ENCODE peak calls at places on chromosomes 11 and 22, in eight cellular contexts. Q, E, B, S, G, N, J and O are unnamed samples.

GRCh38 chr11:132055296-132055695 is 684.9 kb downstream of the NTM start:
- DNase-seq in B (no peak), N (no peak), J (peak), S (no peak), G (no peak), Q (no peak), E (no peak), O (no peak)

GRCh38 chr11:20031155-20032001 is 128.9 kb downstream of the DBX1 start:
- DNase-seq in Q (no peak), S (no peak), G (peak), E (no peak), N (peak), J (no peak), B (peak), O (peak)

GRCh38 chr11:15501566-15501965 is 386.8 kb downstream of the INSC start:
- DNase-seq in B (no peak), S (no peak), E (no peak), Q (no peak), N (no peak), G (no peak), J (no peak), O (no peak)

GRCh38 chr22:49964493-49965290 is 4.1 kb downstream of the PIM3 start:
- DNase-seq in E (no peak), J (peak), N (no peak), G (no peak), S (peak), B (no peak), Q (peak), O (no peak)

GRCh38 chr11:15471709-15472404 is 357.1 kb downstream of the INSC start:
- DNase-seq in J (no peak), E (no peak), G (no peak), S (no peak), N (no peak), Q (no peak), B (no peak), O (no peak)

GRCh38 chr11:45181595-45182550 is 35.4 kb downstream of the PRDM11 start:
- DNase-seq in B (no peak), E (no peak), S (no peak), N (no peak), G (no peak), Q (no peak), J (no peak), O (no peak)

GRCh38 chr11:46429709-46430108 is 38.1 kb upstream of the CHRM4 start:
- DNase-seq in N (peak), G (no peak), J (no peak), B (no peak), S (no peak), E (no peak), Q (no peak), O (no peak)

GRCh38 chr11:83374311-83374710 is 88.1 kb upstream of the CCDC90B start:
- DNase-seq in E (no peak), B (no peak), J (no peak), Q (no peak), N (no peak), S (no peak), G (no peak), O (no peak)

GRCh38 chr11:102010776-102011500 is 36.3 kb upstream of the CFAP300 start:
- DNase-seq in G (peak), B (peak), S (peak), Q (peak), N (peak), E (peak), J (peak), O (peak)

GRCh38 chr11:122253541-122254317 is 137.7 kb upstream of the BLID start:
- DNase-seq in E (no peak), Q (no peak), B (no peak), S (no peak), N (peak), J (no peak), G (no peak), O (peak)

GRCh38 chr11:131925829-131926228 is 555.4 kb downstream of the NTM start:
- DNase-seq in G (no peak), S (no peak), Q (no peak), J (no peak), E (no peak), B (no peak), N (no peak), O (no peak)

GRCh38 chr11:126054412-126054811 is 8.3 kb downstream of the CDON start:
- DNase-seq in J (no peak), Q (no peak), S (no peak), G (no peak), N (no peak), B (no peak), E (no peak), O (no peak)

GRCh38 chr11:114059984-114060401 is 482 bp downstream of the ZBTB16 start:
- DNase-seq in N (no peak), Q (peak), J (no peak), E (peak), S (peak), B (no peak), G (no peak), O (peak)

GRCh38 chr11:69172674-69173073 is 16.9 kb downstream of the SMIM38 start:
- DNase-seq in J (no peak), N (peak), Q (no peak), S (no peak), G (no peak), E (peak), B (peak), O (peak)

GRCh38 chr11:10429526-10429925 is 25.5 kb upstream of the AMPD3 start:
- DNase-seq in Q (no peak), E (no peak), J (no peak), G (no peak), N (no peak), S (no peak), B (no peak), O (no peak)

GRCh38 chr22:42939941-42940653 is 74.9 kb downstream of the PACSIN2 start:
- DNase-seq in B (peak), S (peak), J (no peak), E (peak), G (peak), N (peak), Q (no peak), O (peak)

GRCh38 chr22:41862530-41863266 is 29.8 kb downstream of the SREBF2 start:
- DNase-seq in Q (no peak), G (no peak), N (peak), S (no peak), J (no peak), E (no peak), B (no peak), O (no peak)

GRCh38 chr11:112361396-112361795 is 100.7 kb upstream of the PLET1 start:
- DNase-seq in E (no peak), G (no peak), N (no peak), J (no peak), B (no peak), S (no peak), Q (no peak), O (no peak)

DNA sequence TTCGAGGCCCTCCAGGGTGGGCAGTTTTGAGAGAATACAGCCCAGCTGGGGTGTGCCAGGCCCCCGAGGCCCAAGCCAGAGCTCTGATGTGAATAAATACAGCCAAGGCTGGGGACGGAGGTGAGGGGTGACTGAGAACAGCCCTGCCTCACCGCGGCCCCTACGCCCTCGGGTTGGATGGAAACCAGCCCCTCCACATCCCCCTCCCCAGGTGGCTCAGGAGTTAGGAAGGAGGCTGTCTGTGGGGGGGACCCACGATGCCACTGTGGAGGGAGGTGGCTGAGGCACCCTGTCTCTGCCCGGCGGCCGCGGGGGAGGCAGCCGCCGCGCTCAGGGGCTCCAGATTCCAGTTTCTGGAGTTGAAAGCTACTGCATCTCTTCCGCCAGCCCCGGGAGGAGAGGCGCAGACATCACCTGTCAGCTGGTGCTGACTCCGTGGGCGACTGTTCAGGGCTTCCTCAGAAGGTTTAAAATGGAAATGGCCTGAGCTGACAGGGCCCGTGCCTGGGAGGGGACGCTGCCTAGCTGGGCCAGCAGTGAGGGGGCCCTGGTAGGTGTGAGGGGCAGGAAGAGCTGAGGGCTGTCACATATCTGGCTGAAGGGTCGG is 1.4 kb downstream of the FLRT1 start:
- DNase-seq in B (no peak), Q (no peak), E (no peak), J (no peak), G (no peak), S (no peak), N (no peak), O (no peak)
- H3K4me3 ChIP-seq in B (no peak), Q (no peak), E (no peak), J (peak), G (no peak), S (peak), N (no peak), O (no peak)

GRCh38 chr11:76579047-76579751 is 91.3 kb downstream of the LRRC32 start:
- DNase-seq in N (no peak), S (no peak), B (no peak), J (peak), E (no peak), G (no peak), Q (no peak), O (peak)
- TF ChIP-seq CTCF in N (no peak), S (peak), B (peak), J (peak), E (no peak), G (no peak), Q (no peak), O (peak)

GRCh38 chr11:118921929-118922744 is 3.6 kb downstream of the BCL9L start:
- DNase-seq in J (peak), B (no peak), Q (peak), G (peak), S (peak), E (peak), N (peak), O (peak)
- H3K4me3 ChIP-seq in J (peak), B (peak), Q (peak), G (peak), S (peak), E (peak), N (peak), O (peak)

DNA sequence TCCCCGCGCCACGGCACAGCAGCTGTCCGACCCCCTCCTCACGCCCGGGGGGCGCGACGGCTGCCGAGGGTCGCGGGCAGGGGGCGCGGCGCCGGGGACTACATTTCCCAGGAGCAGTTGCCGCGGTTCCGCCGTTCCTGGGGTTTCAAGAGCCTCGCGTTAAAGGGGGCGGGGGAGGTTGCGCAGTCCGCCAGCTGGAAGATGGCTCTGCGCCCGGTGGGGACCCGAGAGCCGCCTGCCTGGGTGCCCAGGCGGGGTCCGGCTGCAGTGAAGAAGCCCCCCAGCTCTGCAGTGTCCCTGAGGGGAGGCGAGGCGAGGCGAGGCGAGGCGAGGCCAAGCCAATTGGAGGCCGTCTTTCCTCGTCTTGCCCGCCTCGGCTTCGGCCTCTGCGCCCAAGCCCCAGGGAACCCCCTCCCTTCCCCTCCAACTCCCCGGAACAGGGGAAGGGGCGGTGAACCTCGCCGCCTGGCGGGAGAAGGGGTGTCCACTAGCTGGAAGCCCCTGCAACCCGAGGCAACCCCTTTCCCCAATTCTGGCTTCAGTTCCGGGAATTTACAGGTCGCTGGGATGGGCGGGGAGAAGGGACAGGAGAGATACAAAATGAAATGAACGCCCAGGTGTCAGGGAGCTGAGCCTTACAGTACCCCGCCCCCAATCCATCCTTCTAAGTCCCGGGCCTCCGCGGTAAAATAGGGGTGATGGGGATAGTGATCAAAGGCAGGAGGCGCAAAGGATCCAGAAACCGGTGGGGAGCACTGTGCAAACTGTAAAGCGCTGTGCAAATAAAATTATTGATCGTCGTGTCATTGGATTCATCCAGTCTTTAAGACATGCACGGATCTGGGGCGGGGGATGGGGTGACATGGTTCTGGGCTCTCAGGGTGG is 5.2 kb upstream of the GCAT start:
- DNase-seq in N (peak), J (peak), S (peak), B (no peak), E (peak), Q (peak), G (no peak), O (peak)
- TF ChIP-seq CTCF in N (no peak), J (no peak), S (no peak), B (no peak), E (no peak), Q (no peak), G (peak), O (no peak)